ENCODE peak calls at places on chromosome 19, in ten cellular contexts. One of them, this sample, is unnamed. For H3K4me1, the result is how much of the 10 kb centered on the place peaks cover.

GRCh38 chr19:33954686-33955085 is 158.0 kb downstream of the KCTD15 start:
- DNase-seq in lower lobe of right lung: no peak
- DNase-seq in endodermal cell: peak
- DNase-seq in A549: no peak
- DNase-seq in uterus: no peak
- DNase-seq in left ventricle myocardium inferior: no peak
- DNase-seq in tibial artery: no peak
- DNase-seq in hepatocyte: no peak
- DNase-seq in HCT116: no peak
- DNase-seq in transverse colon: no peak
- DNase-seq in this sample: no peak

GRCh38 chr19:34313188-34313587 is 51.8 kb upstream of the GPI start:
- DNase-seq in tibial artery: no peak
- DNase-seq in hepatocyte: peak
- DNase-seq in A549: no peak
- DNase-seq in lower lobe of right lung: no peak
- DNase-seq in uterus: no peak
- DNase-seq in left ventricle myocardium inferior: no peak
- DNase-seq in transverse colon: peak
- DNase-seq in endodermal cell: no peak
- DNase-seq in HCT116: no peak
- DNase-seq in this sample: no peak

GRCh38 chr19:15701757-15702589 is 25.9 kb upstream of the OR10H2 start:
- DNase-seq in transverse colon: peak
- DNase-seq in A549: no peak
- DNase-seq in left ventricle myocardium inferior: no peak
- DNase-seq in tibial artery: no peak
- DNase-seq in hepatocyte: no peak
- DNase-seq in HCT116: no peak
- DNase-seq in endodermal cell: no peak
- DNase-seq in lower lobe of right lung: no peak
- DNase-seq in uterus: no peak
- DNase-seq in this sample: no peak

GRCh38 chr19:53554804-53555203 is 16.9 kb downstream of the ZNF331 start:
- DNase-seq in left ventricle myocardium inferior: no peak
- DNase-seq in tibial artery: no peak
- DNase-seq in A549: no peak
- DNase-seq in uterus: no peak
- DNase-seq in lower lobe of right lung: no peak
- DNase-seq in HCT116: no peak
- DNase-seq in hepatocyte: no peak
- DNase-seq in endodermal cell: no peak
- DNase-seq in transverse colon: no peak
- DNase-seq in this sample: no peak

GRCh38 chr19:17283504-17283996 is 1.8 kb downstream of the ANKLE1 start:
- DNase-seq in left ventricle myocardium inferior: no peak
- DNase-seq in tibial artery: no peak
- DNase-seq in uterus: no peak
- DNase-seq in A549: no peak
- DNase-seq in hepatocyte: no peak
- DNase-seq in endodermal cell: no peak
- DNase-seq in HCT116: no peak
- DNase-seq in lower lobe of right lung: no peak
- DNase-seq in transverse colon: no peak
- DNase-seq in this sample: no peak

GRCh38 chr19:50453243-50453642 is 20.6 kb downstream of the MYBPC2 start:
- DNase-seq in endodermal cell: no peak
- DNase-seq in tibial artery: no peak
- DNase-seq in A549: no peak
- DNase-seq in uterus: no peak
- DNase-seq in hepatocyte: no peak
- DNase-seq in left ventricle myocardium inferior: no peak
- DNase-seq in HCT116: no peak
- DNase-seq in transverse colon: no peak
- DNase-seq in lower lobe of right lung: no peak
- DNase-seq in this sample: no peak

GRCh38 chr19:45815501-45816216 is 551 bp upstream of the RSPH6A start:
- DNase-seq in tibial artery: no peak
- DNase-seq in uterus: no peak
- DNase-seq in hepatocyte: peak
- DNase-seq in left ventricle myocardium inferior: peak
- DNase-seq in HCT116: no peak
- DNase-seq in A549: no peak
- DNase-seq in lower lobe of right lung: peak
- DNase-seq in transverse colon: no peak
- DNase-seq in endodermal cell: peak
- DNase-seq in this sample: no peak

GRCh38 chr19:41000310-41000737 is 9.2 kb downstream of the CYP2B6 start:
- DNase-seq in HCT116: peak
- DNase-seq in tibial artery: no peak
- DNase-seq in A549: peak
- DNase-seq in endodermal cell: no peak
- DNase-seq in lower lobe of right lung: no peak
- DNase-seq in left ventricle myocardium inferior: no peak
- DNase-seq in hepatocyte: peak
- DNase-seq in uterus: no peak
- DNase-seq in transverse colon: peak
- DNase-seq in this sample: no peak

GRCh38 chr19:9828551-9829063 is 889 bp downstream of the UBL5 start:
- DNase-seq in HCT116: no peak
- DNase-seq in hepatocyte: no peak
- DNase-seq in endodermal cell: no peak
- DNase-seq in tibial artery: no peak
- DNase-seq in lower lobe of right lung: no peak
- DNase-seq in A549: no peak
- DNase-seq in left ventricle myocardium inferior: no peak
- DNase-seq in transverse colon: no peak
- DNase-seq in uterus: no peak
- DNase-seq in this sample: no peak

GRCh38 chr19:50535672-50536071 is 22.0 kb upstream of the ASPDH start:
- DNase-seq in endodermal cell: peak
- DNase-seq in lower lobe of right lung: no peak
- DNase-seq in tibial artery: no peak
- DNase-seq in A549: no peak
- DNase-seq in left ventricle myocardium inferior: no peak
- DNase-seq in HCT116: no peak
- DNase-seq in hepatocyte: no peak
- DNase-seq in uterus: no peak
- DNase-seq in transverse colon: no peak
- DNase-seq in this sample: no peak

GRCh38 chr19:52665047-52665446 is 26.9 kb upstream of the ZNF83 start:
- DNase-seq in lower lobe of right lung: no peak
- DNase-seq in tibial artery: no peak
- DNase-seq in A549: no peak
- DNase-seq in hepatocyte: no peak
- DNase-seq in endodermal cell: no peak
- DNase-seq in uterus: no peak
- DNase-seq in transverse colon: no peak
- DNase-seq in left ventricle myocardium inferior: no peak
- DNase-seq in HCT116: no peak
- DNase-seq in this sample: no peak

GRCh38 chr19:33821871-33822270 is 25.2 kb downstream of the KCTD15 start:
- DNase-seq in HCT116: no peak
- DNase-seq in tibial artery: no peak
- DNase-seq in endodermal cell: no peak
- DNase-seq in uterus: no peak
- DNase-seq in lower lobe of right lung: no peak
- DNase-seq in hepatocyte: no peak
- DNase-seq in transverse colon: no peak
- DNase-seq in A549: no peak
- DNase-seq in left ventricle myocardium inferior: no peak
- DNase-seq in this sample: no peak

GRCh38 chr19:30225615-30226463 is 146.3 kb upstream of the ZNF536 start:
- DNase-seq in lower lobe of right lung: no peak
- DNase-seq in HCT116: no peak
- DNase-seq in left ventricle myocardium inferior: no peak
- DNase-seq in transverse colon: no peak
- DNase-seq in hepatocyte: peak
- DNase-seq in endodermal cell: no peak
- DNase-seq in tibial artery: no peak
- DNase-seq in A549: no peak
- DNase-seq in uterus: no peak
- DNase-seq in this sample: no peak

GRCh38 chr19:50512112-50512998 is 1.4 kb downstream of the ASPDH start:
- DNase-seq in lower lobe of right lung: peak
- DNase-seq in HCT116: no peak
- DNase-seq in tibial artery: no peak
- DNase-seq in uterus: no peak
- DNase-seq in transverse colon: no peak
- DNase-seq in A549: no peak
- DNase-seq in left ventricle myocardium inferior: no peak
- DNase-seq in endodermal cell: no peak
- DNase-seq in hepatocyte: peak
- DNase-seq in this sample: no peak

GRCh38 chr19:53055117-53055516 is 10.6 kb downstream of the ERVV-2 start:
- DNase-seq in left ventricle myocardium inferior: no peak
- DNase-seq in lower lobe of right lung: no peak
- DNase-seq in uterus: no peak
- DNase-seq in tibial artery: no peak
- DNase-seq in hepatocyte: no peak
- DNase-seq in transverse colon: no peak
- DNase-seq in endodermal cell: no peak
- DNase-seq in HCT116: no peak
- DNase-seq in A549: no peak
- DNase-seq in this sample: no peak

GRCh38 chr19:10430505-10431253 is 10.3 kb downstream of the PDE4A start:
- DNase-seq in HCT116: no peak
- DNase-seq in lower lobe of right lung: peak
- DNase-seq in hepatocyte: peak
- DNase-seq in A549: no peak
- DNase-seq in uterus: peak
- DNase-seq in tibial artery: peak
- DNase-seq in left ventricle myocardium inferior: peak
- DNase-seq in transverse colon: peak
- DNase-seq in endodermal cell: peak
- DNase-seq in this sample: no peak

GRCh38 chr19:18660051-18660910 is 23.2 kb upstream of the CRTC1 start:
- DNase-seq in transverse colon: peak
- DNase-seq in uterus: peak
- DNase-seq in HCT116: no peak
- DNase-seq in tibial artery: peak
- DNase-seq in endodermal cell: peak
- DNase-seq in lower lobe of right lung: peak
- DNase-seq in hepatocyte: no peak
- DNase-seq in left ventricle myocardium inferior: peak
- DNase-seq in A549: peak
- DNase-seq in this sample: peak

DNA sequence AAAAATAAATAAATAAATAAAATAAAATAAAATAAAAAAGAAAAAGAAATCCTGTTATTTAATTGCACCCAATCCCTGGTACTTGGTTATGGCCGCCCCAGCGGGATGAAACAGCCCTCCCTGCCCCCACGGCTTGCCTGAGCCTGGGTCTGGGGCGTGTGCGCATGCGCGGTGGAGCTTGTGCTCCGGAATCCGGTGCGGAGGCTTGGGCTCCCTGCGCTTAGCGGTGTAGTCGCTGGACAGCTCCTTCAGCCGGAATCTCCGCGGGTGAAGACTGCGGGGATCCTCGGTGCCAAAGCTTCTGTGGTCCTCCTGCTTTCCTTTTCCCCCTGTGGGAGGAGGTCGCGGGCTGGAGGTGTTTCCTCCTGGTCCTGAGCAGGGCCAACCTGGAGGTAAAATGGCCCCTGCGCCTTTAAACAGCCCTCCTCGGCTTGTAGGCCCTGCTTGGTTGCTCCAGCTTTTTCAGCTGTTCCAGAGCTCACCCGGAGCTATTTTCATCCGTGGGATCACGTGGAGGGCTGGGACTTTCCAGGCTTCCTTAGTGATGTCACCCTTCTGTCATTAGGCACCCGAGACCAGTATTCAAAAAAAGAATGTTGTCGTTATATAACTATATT is at the start of gene PLA2G4C:
- DNase-seq in left ventricle myocardium inferior: peak
- DNase-seq in lower lobe of right lung: peak
- DNase-seq in uterus: peak
- DNase-seq in A549: peak
- DNase-seq in tibial artery: peak
- DNase-seq in hepatocyte: peak
- DNase-seq in endodermal cell: peak
- DNase-seq in HCT116: peak
- DNase-seq in transverse colon: peak
- DNase-seq in this sample: peak
- TF ChIP-seq CTCF in left ventricle myocardium inferior: no peak
- TF ChIP-seq CTCF in lower lobe of right lung: no peak
- TF ChIP-seq CTCF in uterus: no peak
- TF ChIP-seq CTCF in A549: no peak
- TF ChIP-seq CTCF in tibial artery: peak
- TF ChIP-seq CTCF in hepatocyte: no peak
- TF ChIP-seq CTCF in endodermal cell: no peak
- TF ChIP-seq CTCF in HCT116: no peak
- TF ChIP-seq CTCF in transverse colon: no peak
- TF ChIP-seq CTCF in this sample: no peak

GRCh38 chr19:1854542-1855039 is 6.3 kb upstream of the REXO1 start:
- DNase-seq in hepatocyte: no peak
- DNase-seq in A549: no peak
- DNase-seq in tibial artery: no peak
- DNase-seq in endodermal cell: no peak
- DNase-seq in uterus: no peak
- DNase-seq in transverse colon: peak
- DNase-seq in HCT116: no peak
- DNase-seq in left ventricle myocardium inferior: peak
- DNase-seq in lower lobe of right lung: peak
- DNase-seq in this sample: no peak
- H3K4me1 ChIP-seq in hepatocyte: under half
- H3K4me1 ChIP-seq in A549: half or more
- H3K4me1 ChIP-seq in tibial artery: half or more
- H3K4me1 ChIP-seq in endodermal cell: under half
- H3K4me1 ChIP-seq in uterus: under half
- H3K4me1 ChIP-seq in transverse colon: half or more
- H3K4me1 ChIP-seq in HCT116: half or more
- H3K4me1 ChIP-seq in left ventricle myocardium inferior: half or more
- H3K4me1 ChIP-seq in lower lobe of right lung: half or more
- H3K4me1 ChIP-seq in this sample: under half

DNA sequence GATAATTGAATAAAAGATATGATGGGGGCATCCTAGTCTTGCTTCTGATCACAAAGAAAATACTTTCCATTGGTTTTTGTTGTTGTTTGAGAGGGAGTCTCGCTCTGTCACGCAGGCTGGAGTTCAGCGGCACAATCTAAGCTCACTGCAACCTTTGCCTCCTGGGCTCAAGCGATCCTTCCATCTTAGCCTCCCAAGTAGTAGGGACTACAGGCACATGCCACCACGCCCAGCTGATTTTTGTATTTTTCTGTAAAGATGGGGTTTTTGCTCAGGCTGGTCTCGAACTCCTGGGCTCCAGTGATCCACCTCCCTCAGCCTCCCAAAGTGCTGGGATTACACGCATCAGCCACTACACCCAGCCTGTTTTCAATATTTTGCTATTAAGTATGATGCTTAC is 17.1 kb upstream of the PSMC4 start:
- DNase-seq in HCT116: no peak
- DNase-seq in endodermal cell: no peak
- DNase-seq in hepatocyte: no peak
- DNase-seq in tibial artery: no peak
- DNase-seq in lower lobe of right lung: no peak
- DNase-seq in left ventricle myocardium inferior: no peak
- DNase-seq in uterus: no peak
- DNase-seq in transverse colon: no peak
- DNase-seq in A549: no peak
- DNase-seq in this sample: no peak
- H3K4me3 ChIP-seq in HCT116: no peak
- H3K4me3 ChIP-seq in endodermal cell: no peak
- H3K4me3 ChIP-seq in hepatocyte: no peak
- H3K4me3 ChIP-seq in tibial artery: no peak
- H3K4me3 ChIP-seq in lower lobe of right lung: no peak
- H3K4me3 ChIP-seq in left ventricle myocardium inferior: no peak
- H3K4me3 ChIP-seq in uterus: no peak
- H3K4me3 ChIP-seq in transverse colon: no peak
- H3K4me3 ChIP-seq in A549: no peak
- H3K4me3 ChIP-seq in this sample: no peak

GRCh38 chr19:14318873-14319272 is 62.4 kb upstream of the ADGRE5 start:
- DNase-seq in tibial artery: no peak
- DNase-seq in left ventricle myocardium inferior: no peak
- DNase-seq in HCT116: no peak
- DNase-seq in lower lobe of right lung: peak
- DNase-seq in transverse colon: peak
- DNase-seq in hepatocyte: peak
- DNase-seq in uterus: no peak
- DNase-seq in A549: no peak
- DNase-seq in endodermal cell: peak
- DNase-seq in this sample: no peak
- TF ChIP-seq CTCF in tibial artery: no peak
- TF ChIP-seq CTCF in left ventricle myocardium inferior: peak
- TF ChIP-seq CTCF in HCT116: peak
- TF ChIP-seq CTCF in lower lobe of right lung: no peak
- TF ChIP-seq CTCF in transverse colon: no peak
- TF ChIP-seq CTCF in hepatocyte: peak
- TF ChIP-seq CTCF in uterus: no peak
- TF ChIP-seq CTCF in A549: no peak
- TF ChIP-seq CTCF in endodermal cell: peak
- TF ChIP-seq CTCF in this sample: no peak

This sample was measured in thoracic aorta.